ENCODE peak calls at places on chromosomes 13 and 19, in five cellular contexts. S, C, F, G and B are unnamed samples.

GRCh38 chr19:55457683-55458457 is 3.6 kb downstream of the ISOC2 start:
- DNase-seq in C (no peak), S (no peak), G (no peak), F (no peak), B (no peak)

GRCh38 chr19:18131841-18132596 is 20.9 kb upstream of the PIK3R2 start:
- DNase-seq in G (no peak), C (no peak), S (no peak), F (no peak), B (no peak)

GRCh38 chr19:11538232-11539036 is at the start of gene CNN1:
- DNase-seq in S (no peak), C (no peak), F (peak; percentile 51), G (no peak), B (no peak)

GRCh38 chr13:26616126-26616525 is 58.6 kb downstream of the WASF3 start:
- DNase-seq in C (no peak), G (no peak), F (no peak), S (peak; percentile 35), B (no peak)

GRCh38 chr19:10846500-10847202 is 1.6 kb upstream of the C19orf38 start:
- DNase-seq in F (no peak), S (no peak), C (no peak), G (no peak), B (no peak)

GRCh38 chr13:42534785-42535184 is 39.2 kb upstream of the TNFSF11 start:
- DNase-seq in F (no peak), C (no peak), S (no peak), G (no peak), B (no peak)

GRCh38 chr13:26254583-26255102 is 714 bp downstream of the CDK8 start:
- DNase-seq in G (no peak), C (peak; percentile 69), F (peak; percentile 71), S (no peak), B (peak; percentile 45)

GRCh38 chr13:53343345-53343744 is 314.7 kb downstream of the OLFM4 start:
- DNase-seq in C (no peak), S (no peak), G (no peak), F (no peak), B (no peak)

GRCh38 chr13:89457977-89458376 is 1786.8 kb downstream of the SLITRK5 start:
- DNase-seq in G (no peak), C (no peak), F (no peak), S (no peak), B (no peak)

GRCh38 chr13:22980936-22981335 is 199.8 kb upstream of the SGCG start:
- DNase-seq in S (no peak), F (no peak), C (no peak), G (no peak), B (no peak)

GRCh38 chr19:32563761-32564160 is 17.2 kb upstream of the PDCD5 start:
- DNase-seq in C (no peak), G (no peak), F (no peak), S (no peak), B (no peak)

GRCh38 chr13:46124531-46124966 is 19.7 kb upstream of the CPB2 start:
- DNase-seq in G (no peak), S (no peak), C (no peak), F (no peak), B (peak; percentile 20)

GRCh38 chr13:107208889-107209288 is 641.0 kb upstream of the ARGLU1 start:
- DNase-seq in C (no peak), F (no peak), S (no peak), G (no peak), B (no peak)

GRCh38 chr13:97600438-97601080 is 166.6 kb downstream of the RAP2A start:
- DNase-seq in F (no peak), S (peak; percentile 7), G (peak; percentile 5), C (no peak), B (no peak)

GRCh38 chr13:30020726-30021312 is 170.4 kb upstream of the UBL3 start:
- DNase-seq in C (no peak), F (no peak), S (no peak), G (no peak), B (no peak)

GRCh38 chr19:10270616-10271394 is at the start of gene ICAM1:
- DNase-seq in G (no peak), C (peak; percentile 86), F (peak; percentile 76), S (no peak), B (peak; percentile 70)

GRCh38 chr13:33017410-33017929 is 1.2 kb downstream of the KL start:
- DNase-seq in F (peak; percentile 53), C (no peak), G (no peak), S (no peak), B (no peak)

GRCh38 chr19:30249911-30250310 is 122.3 kb upstream of the ZNF536 start:
- DNase-seq in S (no peak), F (no peak), G (no peak), C (no peak), B (no peak)

GRCh38 chr19:5823579-5824281 is 15.8 kb downstream of the FUT6 start:
- DNase-seq in S (no peak), F (no peak), G (no peak), C (no peak), B (no peak)
- TF ChIP-seq CTCF in S (peak; percentile 16), F (no peak), G (peak; percentile 38), C (peak; percentile 30), B (no peak)

GRCh38 chr19:1810439-1811160 is 1.5 kb downstream of the ATP8B3 start:
- DNase-seq in G (no peak), F (no peak), S (no peak), C (no peak), B (no peak)

GRCh38 chr19:1811472-1811894 is 593 bp downstream of the ATP8B3 start:
- DNase-seq in C (peak; percentile 29), G (no peak), F (peak; percentile 60), S (no peak), B (no peak)

GRCh38 chr19:1812426-1813196 is 535 bp upstream of the ATP8B3 start:
- DNase-seq in S (peak; percentile 33), F (peak; percentile 97), C (peak; percentile 94), G (peak; percentile 78), B (peak; percentile 82)

GRCh38 chr19:1813197-1813836 is 1.2 kb upstream of the ATP8B3 start:
- DNase-seq in G (no peak), S (no peak), C (no peak), F (no peak), B (no peak)

GRCh38 chr19:1811942-1812425 is at the start of gene ATP8B3:
- DNase-seq in F (no peak), C (peak; percentile 75), G (no peak), S (no peak), B (no peak)
- TF ChIP-seq CTCF in F (no peak), C (peak; percentile 23), G (peak; percentile 3), S (peak; percentile 22), B (no peak)

DNA sequence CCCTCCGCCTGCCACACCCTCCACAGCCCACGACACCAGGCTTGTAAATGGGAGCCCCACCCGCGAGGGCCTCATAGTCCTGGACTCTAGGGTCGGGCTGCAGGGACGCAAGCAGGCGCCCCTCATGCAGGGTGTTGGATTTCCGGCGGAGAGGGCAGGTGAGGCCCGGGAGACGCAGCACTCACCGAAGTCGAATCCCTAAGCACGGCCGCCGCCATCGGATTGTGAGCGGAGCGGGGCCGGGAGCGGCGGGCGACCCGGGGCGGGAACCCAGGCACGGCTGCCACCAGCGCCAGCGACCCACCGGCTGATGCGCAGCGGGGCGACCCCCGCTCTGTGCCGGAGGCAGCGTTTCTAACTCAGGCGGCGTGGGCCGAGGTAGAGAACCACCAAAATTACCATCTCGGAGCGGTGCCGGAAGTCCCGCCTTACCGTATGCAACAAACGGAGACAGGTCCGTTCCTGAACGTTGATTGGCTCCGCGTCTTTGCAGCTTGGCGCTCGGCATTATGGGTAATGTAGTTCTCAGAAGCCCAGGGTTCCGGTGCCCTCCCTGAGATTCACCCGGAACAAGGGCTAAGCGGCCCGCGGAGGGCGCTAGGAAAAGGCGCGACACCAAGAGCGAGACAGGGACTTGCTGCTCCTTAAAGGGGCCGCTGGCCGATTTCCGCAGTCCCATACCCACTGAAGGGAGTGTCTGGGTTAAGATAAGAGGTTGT is at the start of gene ZNF416:
- DNase-seq in S (peak; percentile 96), F (peak; percentile 99), C (peak; percentile 98), G (peak; percentile 97), B (peak; percentile 79)
- TF ChIP-seq CTCF in S (peak; percentile 22), F (no peak), C (peak; percentile 35), G (no peak), B (no peak)

DNA sequence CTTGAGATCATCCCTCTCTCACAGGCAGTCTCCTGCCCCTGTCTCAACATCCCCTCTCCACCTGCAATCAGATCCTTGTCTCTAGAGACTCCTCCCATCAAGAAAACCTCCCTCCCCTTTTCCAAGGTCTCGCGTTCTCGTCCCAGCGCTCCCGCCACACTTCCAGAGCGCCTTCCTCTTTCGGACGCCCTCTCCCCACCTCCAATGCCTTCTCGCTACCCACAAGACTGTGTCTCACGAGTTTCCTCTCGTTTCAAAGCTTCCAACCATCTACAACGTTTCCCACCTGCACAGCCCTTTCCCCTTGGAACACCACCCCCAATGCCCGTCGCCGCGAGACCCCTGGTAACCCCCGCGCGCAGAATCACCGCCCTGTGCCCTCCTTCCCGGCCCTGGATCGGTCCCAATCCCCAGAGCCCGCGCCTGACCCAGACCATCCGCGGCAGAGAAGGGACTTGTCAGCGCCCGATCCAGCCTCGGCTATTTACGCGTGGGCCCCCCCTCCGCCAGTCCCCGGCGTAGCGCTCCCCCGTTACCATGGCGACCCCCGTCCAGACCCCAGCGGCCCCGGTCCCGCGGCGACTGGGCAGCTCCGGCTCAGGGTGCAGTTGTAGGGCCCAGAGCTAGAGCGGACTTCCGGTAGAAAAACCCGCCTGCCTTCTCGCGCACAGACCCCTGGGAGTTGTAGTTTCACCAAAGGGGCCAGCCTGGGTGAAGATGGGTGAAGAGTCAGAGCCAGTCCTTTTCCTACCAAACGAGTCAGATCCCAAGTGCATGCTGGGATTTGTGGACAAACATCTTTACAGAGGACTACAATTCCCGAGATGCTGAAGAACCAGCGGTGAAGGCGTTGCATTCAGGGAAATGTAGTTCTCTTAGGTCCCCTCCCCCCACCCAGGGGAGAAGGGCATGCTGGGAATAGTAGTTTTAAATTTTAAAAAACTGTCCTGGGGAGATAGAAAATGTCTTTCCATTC is at the start of gene AP2S1:
- DNase-seq in S (peak; percentile 97), F (peak; percentile 96), G (peak; percentile 99), C (peak; percentile 94), B (peak; percentile 84)
- TF ChIP-seq CTCF in S (no peak), F (no peak), G (no peak), C (no peak), B (no peak)